ENCODE peak calls at places on chromosomes 2 and 18, in nine cellular contexts. K, U, Y, V, I, M, L, P and S are unnamed samples.

GRCh38 chr18:48319796-48320638 is 89.2 kb downstream of the ZBTB7C start:
- DNase-seq in K (no peak), U (peak), Y (peak), V (no peak), I (no peak), M (no peak), L (no peak), P (no peak), S (no peak)

GRCh38 chr2:125745514-125745913 is 910.4 kb upstream of the GYPC start:
- DNase-seq in K (no peak), U (peak), Y (peak), V (peak), I (peak), M (peak), L (peak), P (no peak), S (no peak)

GRCh38 chr2:61758991-61759390 is 94.9 kb downstream of the FAM161A start:
- DNase-seq in K (no peak), U (no peak), Y (no peak), V (no peak), I (no peak), M (no peak), L (no peak), P (no peak), S (no peak)

GRCh38 chr2:238021327-238021726 is 39.5 kb upstream of the SCLY start:
- DNase-seq in K (no peak), U (no peak), Y (no peak), V (no peak), I (no peak), M (no peak), L (no peak), P (no peak), S (no peak)

GRCh38 chr2:189624648-189625355 is 36.5 kb upstream of the ASNSD1 start:
- DNase-seq in K (no peak), U (no peak), Y (peak), V (peak), I (no peak), M (no peak), L (no peak), P (no peak), S (no peak)

GRCh38 chr2:190318931-190319556 is 582 bp downstream of the HIBCH start:
- DNase-seq in K (no peak), U (no peak), Y (peak), V (no peak), I (no peak), M (no peak), L (no peak), P (peak), S (no peak)

GRCh38 chr2:232890896-232891601 is 21.0 kb downstream of the SNORC start:
- DNase-seq in K (no peak), U (peak), Y (peak), V (peak), I (no peak), M (peak), L (peak), P (no peak), S (no peak)

GRCh38 chr2:209960676-209961630 is 41.5 kb upstream of the RPE start:
- DNase-seq in K (peak), U (peak), Y (peak), V (peak), I (peak), M (peak), L (peak), P (peak), S (peak)

GRCh38 chr2:23695214-23696162 is 231.4 kb downstream of the ATAD2B start:
- DNase-seq in K (no peak), U (no peak), Y (no peak), V (no peak), I (no peak), M (no peak), L (no peak), P (no peak), S (no peak)

GRCh38 chr18:70280007-70280925 is 8.6 kb upstream of the SOCS6 start:
- DNase-seq in K (no peak), U (peak), Y (no peak), V (no peak), I (no peak), M (no peak), L (peak), P (no peak), S (no peak)

GRCh38 chr2:200377143-200377773 is 70.8 kb downstream of the SPATS2L start:
- DNase-seq in K (no peak), U (no peak), Y (no peak), V (no peak), I (no peak), M (no peak), L (no peak), P (no peak), S (no peak)

GRCh38 chr18:22300665-22301636 is 116.8 kb downstream of the CTAGE1 start:
- DNase-seq in K (no peak), U (no peak), Y (peak), V (peak), I (no peak), M (peak), L (no peak), P (no peak), S (no peak)

GRCh38 chr2:227774011-227774624 is 28.4 kb downstream of the SCYGR8 start:
- DNase-seq in K (no peak), U (no peak), Y (peak), V (no peak), I (no peak), M (peak), L (no peak), P (peak), S (no peak)

GRCh38 chr2:184598313-184599053 is at the start of gene ZNF804A:
- DNase-seq in K (peak), U (peak), Y (no peak), V (peak), I (peak), M (peak), L (peak), P (peak), S (peak)

GRCh38 chr2:161954103-161954502 is 119.9 kb downstream of the DPP4 start:
- DNase-seq in K (no peak), U (no peak), Y (peak), V (no peak), I (no peak), M (no peak), L (no peak), P (no peak), S (no peak)

GRCh38 chr18:816869-817268 is 4.8 kb upstream of the YES1 start:
- DNase-seq in K (no peak), U (no peak), Y (no peak), V (no peak), I (no peak), M (no peak), L (no peak), P (no peak), S (no peak)

GRCh38 chr18:76056467-76057194 is 438.4 kb downstream of the ZNF516 start:
- DNase-seq in K (no peak), U (no peak), Y (no peak), V (no peak), I (no peak), M (no peak), L (peak), P (no peak), S (no peak)

GRCh38 chr18:9079863-9080528 is 22.5 kb upstream of the NDUFV2 start:
- DNase-seq in K (no peak), U (no peak), Y (no peak), V (no peak), I (peak), M (no peak), L (no peak), P (no peak), S (no peak)

GRCh38 chr2:55992465-55992864 is 68.9 kb upstream of the EFEMP1 start:
- DNase-seq in K (no peak), U (peak), Y (peak), V (peak), I (no peak), M (peak), L (peak), P (no peak), S (no peak)

GRCh38 chr18:77024476-77024875 is 108.1 kb downstream of the MBP start:
- DNase-seq in K (no peak), U (no peak), Y (no peak), V (no peak), I (no peak), M (no peak), L (no peak), P (no peak), S (no peak)

GRCh38 chr2:51981813-51982212 is 949.9 kb upstream of the NRXN1 start:
- DNase-seq in K (no peak), U (no peak), Y (no peak), V (no peak), I (no peak), M (no peak), L (no peak), P (no peak), S (no peak)

GRCh38 chr2:98543214-98543613 is 65.1 kb downstream of the COA5 start:
- DNase-seq in K (no peak), U (peak), Y (no peak), V (no peak), I (no peak), M (no peak), L (no peak), P (no peak), S (no peak)

GRCh38 chr2:232444409-232445148 is 11.4 kb upstream of the ALPI start:
- DNase-seq in K (no peak), U (peak), Y (peak), V (peak), I (no peak), M (peak), L (peak), P (peak), S (no peak)